ENCODE peak calls at places on chromosomes 13 and 19, in four cellular contexts. One of them, this sample, is unnamed.

GRCh38 chr13:94198666-94199065 is 280.8 kb downstream of the DCT start:
- DNase-seq in right lobe of liver: no peak
- DNase-seq in lower leg skin: no peak
- DNase-seq in cardiac muscle cell: no peak
- DNase-seq in this sample: no peak

GRCh38 chr19:11479470-11480080 is 1.3 kb downstream of the ELAVL3 start:
- DNase-seq in right lobe of liver: no peak
- DNase-seq in lower leg skin: no peak
- DNase-seq in cardiac muscle cell: peak
- DNase-seq in this sample: no peak

GRCh38 chr19:36023432-36023831 is 9.2 kb downstream of the CLIP3 start:
- DNase-seq in right lobe of liver: no peak
- DNase-seq in lower leg skin: no peak
- DNase-seq in cardiac muscle cell: no peak
- DNase-seq in this sample: no peak

GRCh38 chr19:57280165-57280912 is at the start of gene ZNF460:
- DNase-seq in right lobe of liver: peak
- DNase-seq in lower leg skin: peak
- DNase-seq in cardiac muscle cell: peak
- DNase-seq in this sample: peak

GRCh38 chr13:105921711-105922110 is 613.8 kb downstream of the EFNB2 start:
- DNase-seq in right lobe of liver: no peak
- DNase-seq in lower leg skin: no peak
- DNase-seq in cardiac muscle cell: no peak
- DNase-seq in this sample: no peak

GRCh38 chr19:46381746-46382345 is 31.5 kb downstream of the CCDC8 start:
- DNase-seq in right lobe of liver: peak
- DNase-seq in lower leg skin: peak
- DNase-seq in cardiac muscle cell: no peak
- DNase-seq in this sample: no peak

GRCh38 chr13:21812192-21812626 is 141.3 kb downstream of the FGF9 start:
- DNase-seq in right lobe of liver: no peak
- DNase-seq in lower leg skin: no peak
- DNase-seq in cardiac muscle cell: peak
- DNase-seq in this sample: no peak

GRCh38 chr19:43572172-43572588 is 3.1 kb downstream of the XRCC1 start:
- DNase-seq in right lobe of liver: no peak
- DNase-seq in lower leg skin: no peak
- DNase-seq in cardiac muscle cell: no peak
- DNase-seq in this sample: no peak

GRCh38 chr13:20006206-20006605 is 47.7 kb downstream of the ZMYM2 start:
- DNase-seq in right lobe of liver: no peak
- DNase-seq in lower leg skin: no peak
- DNase-seq in cardiac muscle cell: no peak
- DNase-seq in this sample: no peak

GRCh38 chr19:55165952-55166529 is 372 bp downstream of the DNAAF3 start:
- DNase-seq in right lobe of liver: no peak
- DNase-seq in lower leg skin: no peak
- DNase-seq in cardiac muscle cell: peak
- DNase-seq in this sample: peak

GRCh38 chr13:64810701-64811258 is 2419.4 kb downstream of the PCDH9 start:
- DNase-seq in right lobe of liver: no peak
- DNase-seq in lower leg skin: no peak
- DNase-seq in cardiac muscle cell: no peak
- DNase-seq in this sample: no peak

DNA sequence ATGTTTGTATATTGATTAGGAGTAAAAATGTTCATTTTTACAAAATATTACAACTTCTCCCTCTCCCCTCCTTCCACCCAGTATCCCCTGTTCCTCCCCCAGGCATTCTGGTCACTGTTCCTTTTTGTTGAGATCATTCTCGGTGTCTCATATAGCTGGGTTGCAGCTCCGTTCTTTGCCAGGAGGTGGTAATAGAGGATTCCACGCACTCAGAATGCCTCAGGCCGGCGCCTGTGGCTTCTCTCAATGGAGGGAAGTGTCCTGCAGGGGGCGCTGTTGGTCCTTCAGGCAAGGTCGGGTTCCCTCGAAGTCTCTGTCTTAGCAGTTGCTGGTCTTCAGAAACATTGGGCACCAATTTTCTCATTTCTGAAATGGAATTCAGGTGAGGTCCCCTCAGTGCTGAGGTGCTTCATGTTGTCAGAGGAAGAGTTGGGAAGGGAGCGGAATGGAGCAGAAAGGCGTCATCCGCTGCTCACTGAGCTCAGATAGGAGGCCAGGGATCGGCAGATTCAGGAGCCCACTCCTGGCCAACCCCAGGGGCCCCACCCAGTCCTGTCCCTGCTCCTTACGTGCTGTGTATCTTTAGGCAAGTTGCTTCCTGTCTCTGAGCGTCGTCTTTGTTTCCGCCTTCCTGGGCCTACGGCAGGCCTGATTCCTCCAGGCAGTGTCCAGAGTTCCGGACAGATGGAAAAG is 10.3 kb upstream of the GARIN5A start:
- DNase-seq in right lobe of liver: peak
- DNase-seq in lower leg skin: no peak
- DNase-seq in cardiac muscle cell: peak
- DNase-seq in this sample: peak
- TF ChIP-seq CTCF in right lobe of liver: peak
- TF ChIP-seq CTCF in lower leg skin: no peak
- TF ChIP-seq CTCF in cardiac muscle cell: peak
- TF ChIP-seq CTCF in this sample: peak

GRCh38 chr13:25980255-25980654 is 71.6 kb downstream of the SHISA2 start:
- DNase-seq in right lobe of liver: no peak
- DNase-seq in lower leg skin: no peak
- DNase-seq in cardiac muscle cell: peak
- DNase-seq in this sample: no peak
- TF ChIP-seq CTCF in right lobe of liver: no peak
- TF ChIP-seq CTCF in lower leg skin: no peak
- TF ChIP-seq CTCF in cardiac muscle cell: peak
- TF ChIP-seq CTCF in this sample: peak

GRCh38 chr19:32651729-32652140 is 23.2 kb downstream of the ANKRD27 start:
- DNase-seq in right lobe of liver: no peak
- DNase-seq in lower leg skin: no peak
- DNase-seq in cardiac muscle cell: peak
- DNase-seq in this sample: no peak
- TF ChIP-seq CTCF in right lobe of liver: no peak
- TF ChIP-seq CTCF in lower leg skin: no peak
- TF ChIP-seq CTCF in cardiac muscle cell: peak
- TF ChIP-seq CTCF in this sample: no peak

GRCh38 chr13:60258349-60258748 is 94.6 kb upstream of the DIAPH3 start:
- DNase-seq in right lobe of liver: no peak
- DNase-seq in lower leg skin: no peak
- DNase-seq in cardiac muscle cell: no peak
- DNase-seq in this sample: no peak

GRCh38 chr13:60261432-60262351 is 98.0 kb upstream of the DIAPH3 start:
- DNase-seq in right lobe of liver: no peak
- DNase-seq in lower leg skin: no peak
- DNase-seq in cardiac muscle cell: peak
- DNase-seq in this sample: no peak

GRCh38 chr13:60265566-60265965 is 101.8 kb upstream of the DIAPH3 start:
- DNase-seq in right lobe of liver: no peak
- DNase-seq in lower leg skin: no peak
- DNase-seq in cardiac muscle cell: no peak
- DNase-seq in this sample: no peak

DNA sequence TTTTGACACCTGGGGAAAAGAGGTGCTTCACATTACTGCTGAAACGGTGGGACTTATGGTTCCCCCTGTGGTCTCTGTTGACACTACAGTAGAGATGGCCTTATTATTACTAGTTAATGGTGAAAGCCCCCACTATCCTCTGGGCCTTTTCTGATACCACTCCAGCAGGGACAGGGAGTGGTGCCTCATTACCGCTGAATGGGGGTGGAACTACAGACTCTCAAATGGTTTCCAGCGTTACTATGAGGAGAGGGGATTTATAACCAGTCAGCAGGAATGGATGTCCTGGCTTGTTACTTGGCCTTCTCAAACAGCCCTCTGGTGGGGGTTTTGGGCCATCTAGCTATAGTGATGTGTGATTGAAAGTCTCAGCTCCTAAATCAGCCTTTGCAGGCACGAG is 96.7 kb upstream of the DIAPH3 start:
- DNase-seq in right lobe of liver: no peak
- DNase-seq in lower leg skin: no peak
- DNase-seq in cardiac muscle cell: no peak
- DNase-seq in this sample: no peak
- TF ChIP-seq CTCF in right lobe of liver: no peak
- TF ChIP-seq CTCF in lower leg skin: no peak
- TF ChIP-seq CTCF in cardiac muscle cell: peak
- TF ChIP-seq CTCF in this sample: peak

DNA sequence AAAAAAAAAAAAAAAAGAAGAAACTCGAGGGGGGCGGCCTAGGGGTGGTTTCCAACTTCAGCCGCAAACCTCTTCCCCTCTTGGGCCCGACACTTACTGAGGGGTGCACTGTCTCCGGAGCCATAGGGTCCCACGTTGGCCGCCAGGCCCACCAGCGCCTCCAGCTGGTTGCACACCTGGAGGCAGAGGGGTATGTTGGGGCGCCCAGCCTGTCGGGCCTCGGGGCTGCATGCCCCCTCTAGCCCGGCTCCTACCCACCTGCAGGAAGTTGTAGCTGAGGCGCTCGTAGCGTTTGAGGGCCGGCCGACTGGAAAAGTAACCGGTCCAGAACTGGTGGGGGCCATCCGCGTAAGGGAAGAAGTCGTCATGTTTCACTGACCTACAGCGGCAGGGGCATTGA is 8.6 kb downstream of the MAN2B1 start:
- DNase-seq in right lobe of liver: no peak
- DNase-seq in lower leg skin: no peak
- DNase-seq in cardiac muscle cell: no peak
- DNase-seq in this sample: no peak
- TF ChIP-seq CTCF in right lobe of liver: no peak
- TF ChIP-seq CTCF in lower leg skin: no peak
- TF ChIP-seq CTCF in cardiac muscle cell: no peak
- TF ChIP-seq CTCF in this sample: no peak

GRCh38 chr13:111938743-111939142 is 128.2 kb upstream of the SOX1 start:
- DNase-seq in right lobe of liver: no peak
- DNase-seq in lower leg skin: peak
- DNase-seq in cardiac muscle cell: no peak
- DNase-seq in this sample: peak

GRCh38 chr13:111939285-111940278 is 127.4 kb upstream of the SOX1 start:
- DNase-seq in right lobe of liver: no peak
- DNase-seq in lower leg skin: peak
- DNase-seq in cardiac muscle cell: no peak
- DNase-seq in this sample: peak

GRCh38 chr13:111941845-111942447 is 125.0 kb upstream of the SOX1 start:
- DNase-seq in right lobe of liver: no peak
- DNase-seq in lower leg skin: peak
- DNase-seq in cardiac muscle cell: no peak
- DNase-seq in this sample: peak

GRCh38 chr13:111943229-111943795 is 123.6 kb upstream of the SOX1 start:
- DNase-seq in right lobe of liver: no peak
- DNase-seq in lower leg skin: peak
- DNase-seq in cardiac muscle cell: no peak
- DNase-seq in this sample: peak

DNA sequence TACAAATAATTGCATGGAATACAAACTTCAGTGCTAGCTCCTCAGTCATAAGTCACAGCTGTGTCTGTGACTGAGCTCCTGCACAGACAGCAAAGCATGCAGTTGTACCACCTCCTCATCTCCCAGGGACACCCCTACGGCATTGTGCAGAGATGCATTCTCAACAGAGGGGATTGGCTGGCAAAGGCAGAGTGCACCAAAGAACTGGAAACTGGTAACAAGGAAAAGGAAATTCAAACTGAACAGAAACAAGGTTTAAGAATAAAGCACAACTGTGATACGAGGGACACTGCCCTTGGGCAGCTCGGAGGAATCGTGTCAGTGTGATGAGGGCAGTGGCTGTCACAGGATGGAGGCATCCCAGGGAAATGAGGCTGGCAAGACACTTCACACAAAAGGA is 126.1 kb upstream of the SOX1 start:
- DNase-seq in right lobe of liver: no peak
- DNase-seq in lower leg skin: peak
- DNase-seq in cardiac muscle cell: no peak
- DNase-seq in this sample: peak
- TF ChIP-seq CTCF in right lobe of liver: no peak
- TF ChIP-seq CTCF in lower leg skin: no peak
- TF ChIP-seq CTCF in cardiac muscle cell: no peak
- TF ChIP-seq CTCF in this sample: no peak

DNA sequence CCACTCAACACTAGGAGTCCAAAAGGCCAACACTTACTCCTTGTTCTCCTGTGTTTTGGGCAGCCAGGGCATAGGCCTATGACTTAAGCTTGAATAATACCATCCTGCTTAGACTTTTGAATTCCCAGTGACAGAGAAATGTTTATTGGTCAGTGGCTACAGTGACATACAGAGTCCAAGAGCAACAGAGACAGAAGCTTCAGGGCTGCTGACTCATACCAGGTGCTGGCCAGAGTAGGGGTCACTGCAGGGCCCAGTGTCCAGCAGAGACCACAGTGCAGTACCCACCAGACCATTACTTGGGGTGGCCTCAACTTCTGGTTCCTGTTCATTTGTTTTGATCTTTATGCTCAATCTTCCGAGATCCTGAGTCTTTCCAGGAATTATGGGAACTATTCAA is 6.0 kb upstream of the FREM2 start:
- DNase-seq in right lobe of liver: no peak
- DNase-seq in lower leg skin: no peak
- DNase-seq in cardiac muscle cell: no peak
- DNase-seq in this sample: no peak
- TF ChIP-seq CTCF in right lobe of liver: no peak
- TF ChIP-seq CTCF in lower leg skin: no peak
- TF ChIP-seq CTCF in cardiac muscle cell: no peak
- TF ChIP-seq CTCF in this sample: no peak

GRCh38 chr19:51810228-51810627 is 15.3 kb downstream of the FPR3 start:
- DNase-seq in right lobe of liver: no peak
- DNase-seq in lower leg skin: no peak
- DNase-seq in cardiac muscle cell: no peak
- DNase-seq in this sample: no peak
- TF ChIP-seq CTCF in right lobe of liver: no peak
- TF ChIP-seq CTCF in lower leg skin: no peak
- TF ChIP-seq CTCF in cardiac muscle cell: no peak
- TF ChIP-seq CTCF in this sample: no peak

GRCh38 chr13:89574077-89574476 is 1773.4 kb upstream of the MIR17HG start:
- DNase-seq in right lobe of liver: no peak
- DNase-seq in lower leg skin: no peak
- DNase-seq in cardiac muscle cell: no peak
- DNase-seq in this sample: no peak

GRCh38 chr13:89571676-89572075 is 1775.8 kb upstream of the MIR17HG start:
- DNase-seq in right lobe of liver: no peak
- DNase-seq in lower leg skin: no peak
- DNase-seq in cardiac muscle cell: no peak
- DNase-seq in this sample: no peak

GRCh38 chr13:89577301-89577700 is 1770.2 kb upstream of the MIR17HG start:
- DNase-seq in right lobe of liver: no peak
- DNase-seq in lower leg skin: no peak
- DNase-seq in cardiac muscle cell: no peak
- DNase-seq in this sample: no peak
- TF ChIP-seq CTCF in right lobe of liver: no peak
- TF ChIP-seq CTCF in lower leg skin: no peak
- TF ChIP-seq CTCF in cardiac muscle cell: no peak
- TF ChIP-seq CTCF in this sample: no peak